ENCODE peak calls at places on chromosomes 3 and 15, in seven cellular contexts. C is neuronal stem cell, O is trophoblast cell, N is H9, T is IMR-90, V is mesendoderm, E is H1. S is an unnamed sample.

GRCh38 chr15:82986442-82986780 is 401 bp downstream of the RAMAC start:
- DNase-seq in C (no peak), O (peak; percentile 6), N (no peak), T (peak; percentile 22), V (no peak), E (no peak), S (no peak)

GRCh38 chr3:194137314-194138097 is 1.6 kb downstream of the HES1 start:
- DNase-seq in C (peak; percentile 33), O (peak; percentile 80), N (peak; percentile 66), T (peak; percentile 68), V (peak; percentile 60), E (no peak), S (peak; percentile 79)

GRCh38 chr3:127612966-127613365 is 14.8 kb downstream of the MCM2 start:
- DNase-seq in C (no peak), O (peak; percentile 44), N (no peak), T (no peak), V (no peak), E (no peak), S (no peak)

GRCh38 chr3:162517110-162517509 is 1020.5 kb downstream of the OTOL1 start:
- DNase-seq in C (no peak), O (no peak), N (no peak), T (no peak), V (no peak), E (no peak), S (no peak)

GRCh38 chr3:168040624-168041208 is 55.0 kb downstream of the GOLIM4 start:
- DNase-seq in C (no peak), O (peak; percentile 31), N (peak; percentile 45), T (peak; percentile 74), V (peak; percentile 79), E (no peak), S (peak; percentile 77)

GRCh38 chr3:145639207-145639606 is 521.8 kb downstream of the PLOD2 start:
- DNase-seq in C (no peak), O (no peak), N (no peak), T (no peak), V (peak; percentile 23), E (no peak), S (no peak)

GRCh38 chr15:84980196-84981053 is 1.2 kb upstream of the PDE8A start:
- DNase-seq in C (peak; percentile 77), O (peak; percentile 70), N (peak; percentile 92), T (peak; percentile 74), V (peak; percentile 93), E (peak; percentile 68), S (peak; percentile 94)

GRCh38 chr3:33942483-33943150 is 144.2 kb downstream of the PDCD6IP start:
- DNase-seq in C (no peak), O (no peak), N (no peak), T (peak; percentile 45), V (no peak), E (no peak), S (no peak)

GRCh38 chr3:196335004-196335403 is 3.2 kb downstream of the TM4SF19 start:
- DNase-seq in C (no peak), O (no peak), N (no peak), T (no peak), V (no peak), E (no peak), S (no peak)

GRCh38 chr3:52763466-52763865 is 7.3 kb downstream of the NEK4 start:
- DNase-seq in C (no peak), O (no peak), N (no peak), T (no peak), V (no peak), E (no peak), S (no peak)

GRCh38 chr15:31307270-31308184 is 19.1 kb upstream of the KLF13 start:
- DNase-seq in C (no peak), O (no peak), N (no peak), T (no peak), V (no peak), E (no peak), S (no peak)

GRCh38 chr3:180274536-180274935 is 237.8 kb upstream of the PEX5L start:
- DNase-seq in C (no peak), O (no peak), N (peak; percentile 24), T (no peak), V (peak; percentile 42), E (no peak), S (no peak)

GRCh38 chr15:59170998-59171397 is 35.6 kb upstream of the LDHAL6B start:
- DNase-seq in C (no peak), O (no peak), N (no peak), T (no peak), V (no peak), E (no peak), S (no peak)

GRCh38 chr15:59169337-59169736 is 37.3 kb upstream of the LDHAL6B start:
- DNase-seq in C (no peak), O (no peak), N (no peak), T (peak; percentile 86), V (peak; percentile 14), E (no peak), S (peak; percentile 93)

GRCh38 chr15:59172289-59172901 is 34.2 kb upstream of the LDHAL6B start:
- DNase-seq in C (no peak), O (no peak), N (no peak), T (no peak), V (no peak), E (no peak), S (no peak)

GRCh38 chr15:59168536-59168935 is 38.1 kb upstream of the LDHAL6B start:
- DNase-seq in C (no peak), O (no peak), N (no peak), T (peak; percentile 63), V (no peak), E (no peak), S (peak; percentile 79)

DNA sequence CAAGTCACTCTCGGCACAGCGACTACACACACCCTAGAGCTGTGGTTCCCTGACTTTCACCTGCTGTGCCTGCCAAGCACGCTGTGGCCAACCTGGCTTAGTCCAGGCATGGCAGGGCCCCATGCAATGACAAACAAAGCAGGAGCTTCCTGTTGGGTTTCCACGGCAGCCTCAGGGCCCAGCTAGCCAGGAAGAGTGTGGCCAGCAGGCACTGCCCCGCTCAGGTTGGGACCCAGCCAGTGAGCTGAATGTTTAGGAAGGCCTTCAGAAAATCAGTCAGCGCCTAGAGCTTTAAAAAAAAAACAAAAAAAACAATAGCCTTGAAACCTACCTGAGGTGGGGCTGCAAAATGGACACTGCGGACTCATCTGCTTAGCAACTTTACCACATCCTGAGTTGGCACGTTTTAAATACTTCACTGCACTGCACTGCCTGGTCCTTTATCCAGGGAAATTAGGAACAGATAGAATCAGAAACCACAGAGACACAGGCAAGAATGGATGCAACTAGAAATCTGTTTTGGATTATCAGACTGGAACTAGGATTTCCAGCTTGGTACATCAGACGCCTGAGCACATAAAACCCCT is 36.3 kb upstream of the LDHAL6B start:
- DNase-seq in C (no peak), O (no peak), N (peak; percentile 48), T (no peak), V (peak; percentile 55), E (no peak), S (peak; percentile 46)
- H3K79me1 ChIP-seq in C (no peaks in the 10 kb centered on the region), O (peaks cover 12% of the 10 kb centered on the region), N (no peaks in the 10 kb centered on the region), T (peaks cover 31% of the 10 kb centered on the region), V (no peaks in the 10 kb centered on the region), E (no peaks in the 10 kb centered on the region), S (peaks cover 15% of the 10 kb centered on the region)

GRCh38 chr15:92580521-92580920 is 75.1 kb downstream of the FAM174B start:
- DNase-seq in C (no peak), O (no peak), N (no peak), T (no peak), V (no peak), E (no peak), S (no peak)
- H3K79me1 ChIP-seq in C (no peaks in the 10 kb centered on the region), O (no peaks in the 10 kb centered on the region), N (no peaks in the 10 kb centered on the region), T (no peaks in the 10 kb centered on the region), V (no peaks in the 10 kb centered on the region), E (no peaks in the 10 kb centered on the region), S (no peaks in the 10 kb centered on the region)

GRCh38 chr15:59835801-59836200 is 146.7 kb upstream of the BNIP2 start:
- DNase-seq in C (no peak), O (no peak), N (no peak), T (no peak), V (no peak), E (no peak), S (no peak)
- H3K79me1 ChIP-seq in C (no peaks in the 10 kb centered on the region), O (no peaks in the 10 kb centered on the region), N (no peaks in the 10 kb centered on the region), T (no peaks in the 10 kb centered on the region), V (no peaks in the 10 kb centered on the region), E (no peaks in the 10 kb centered on the region), S (no peaks in the 10 kb centered on the region)

GRCh38 chr3:17065881-17066280 is 181.1 kb downstream of the PLCL2 start:
- DNase-seq in C (no peak), O (no peak), N (no peak), T (no peak), V (no peak), E (no peak), S (no peak)
- H3K79me1 ChIP-seq in C (no peaks in the 10 kb centered on the region), O (no peaks in the 10 kb centered on the region), N (no peaks in the 10 kb centered on the region), T (no peaks in the 10 kb centered on the region), V (no peaks in the 10 kb centered on the region), E (no peaks in the 10 kb centered on the region), S (no peaks in the 10 kb centered on the region)

GRCh38 chr15:59841036-59841435 is 151.9 kb upstream of the BNIP2 start:
- DNase-seq in C (no peak), O (no peak), N (no peak), T (no peak), V (no peak), E (no peak), S (no peak)

GRCh38 chr15:59843609-59844008 is 154.5 kb upstream of the BNIP2 start:
- DNase-seq in C (no peak), O (no peak), N (no peak), T (no peak), V (no peak), E (no peak), S (no peak)

GRCh38 chr15:59833366-59833765 is 144.2 kb upstream of the BNIP2 start:
- DNase-seq in C (no peak), O (no peak), N (no peak), T (no peak), V (no peak), E (no peak), S (no peak)

GRCh38 chr15:59838900-59839299 is 149.8 kb upstream of the BNIP2 start:
- DNase-seq in C (no peak), O (no peak), N (no peak), T (no peak), V (no peak), E (no peak), S (no peak)
- H3K79me1 ChIP-seq in C (no peaks in the 10 kb centered on the region), O (no peaks in the 10 kb centered on the region), N (no peaks in the 10 kb centered on the region), T (no peaks in the 10 kb centered on the region), V (no peaks in the 10 kb centered on the region), E (no peaks in the 10 kb centered on the region), S (no peaks in the 10 kb centered on the region)

GRCh38 chr3:35078780-35079179 is 560.5 kb upstream of the ARPP21 start:
- DNase-seq in C (no peak), O (no peak), N (no peak), T (no peak), V (no peak), E (no peak), S (no peak)

GRCh38 chr3:35081902-35082301 is 557.4 kb upstream of the ARPP21 start:
- DNase-seq in C (no peak), O (no peak), N (no peak), T (no peak), V (no peak), E (no peak), S (no peak)

GRCh38 chr3:35079403-35079802 is 559.9 kb upstream of the ARPP21 start:
- DNase-seq in C (no peak), O (no peak), N (no peak), T (no peak), V (no peak), E (no peak), S (no peak)
- H3K79me1 ChIP-seq in C (no peaks in the 10 kb centered on the region), O (no peaks in the 10 kb centered on the region), N (no peaks in the 10 kb centered on the region), T (no peaks in the 10 kb centered on the region), V (no peaks in the 10 kb centered on the region), E (no peaks in the 10 kb centered on the region), S (no peaks in the 10 kb centered on the region)

GRCh38 chr3:59243476-59243875 is 193.7 kb upstream of the CFAP20DC start:
- DNase-seq in C (no peak), O (no peak), N (no peak), T (no peak), V (no peak), E (no peak), S (peak; percentile 19)
- H3K79me1 ChIP-seq in C (no peaks in the 10 kb centered on the region), O (no peaks in the 10 kb centered on the region), N (no peaks in the 10 kb centered on the region), T (no peaks in the 10 kb centered on the region), V (no peaks in the 10 kb centered on the region), E (no peaks in the 10 kb centered on the region), S (no peaks in the 10 kb centered on the region)